ENCODE peak calls at places on chromosome 5, in five cellular contexts. K, X, B, H and V are unnamed samples.
A peak's percentile ranks its signal among the peaks of the same experiment; 100 is the strongest.

GRCh38 chr5:98581416-98581999 is 192.0 kb upstream of the RGMB start:
- DNase-seq in K (no peak), X (peak; percentile 71), B (no peak), H (no peak), V (no peak)

GRCh38 chr5:57777174-57777581 is 294.6 kb upstream of the ACTBL2 start:
- DNase-seq in K (no peak), X (no peak), B (no peak), H (no peak), V (no peak)

GRCh38 chr5:99948850-99949249 is 586.3 kb upstream of the FAM174A start:
- DNase-seq in K (no peak), X (no peak), B (no peak), H (no peak), V (no peak)

GRCh38 chr5:150797384-150797783 is 18.8 kb downstream of the SMIM3 start:
- DNase-seq in K (no peak), X (no peak), B (no peak), H (no peak), V (no peak)

GRCh38 chr5:65856520-65856919 is 69.9 kb upstream of the ERBIN start:
- DNase-seq in K (no peak), X (no peak), B (no peak), H (no peak), V (no peak)

GRCh38 chr5:172754957-172755356 is 16.0 kb downstream of the DUSP1 start:
- DNase-seq in K (no peak), X (no peak), B (no peak), H (no peak), V (no peak)

GRCh38 chr5:95738069-95738468 is 6.9 kb downstream of the RHOBTB3 start:
- DNase-seq in K (peak; percentile 31), X (no peak), B (no peak), H (no peak), V (no peak)

GRCh38 chr5:81292130-81292529 is 9.3 kb upstream of the ZCCHC9 start:
- DNase-seq in K (no peak), X (no peak), B (no peak), H (no peak), V (no peak)

GRCh38 chr5:79171846-79172245 is 60.2 kb downstream of the BHMT start:
- DNase-seq in K (no peak), X (no peak), B (no peak), H (no peak), V (no peak)

GRCh38 chr5:144390133-144390532 is 219.5 kb downstream of the KCTD16 start:
- DNase-seq in K (no peak), X (no peak), B (peak; percentile 13), H (no peak), V (no peak)

GRCh38 chr5:34452170-34452828 is 203.8 kb upstream of the RAI14 start:
- DNase-seq in K (peak; percentile 24), X (peak; percentile 69), B (no peak), H (no peak), V (no peak)

GRCh38 chr5:95777441-95777840 is 45.1 kb downstream of the GLRX start:
- DNase-seq in K (no peak), X (no peak), B (no peak), H (no peak), V (no peak)

GRCh38 chr5:36241636-36242533 is at the start of gene NADK2:
- DNase-seq in K (peak; percentile 92), X (peak; percentile 94), B (peak; percentile 95), H (peak; percentile 90), V (peak; percentile 81)

GRCh38 chr5:75381456-75381855 is 44.4 kb downstream of the HMGCR start:
- DNase-seq in K (no peak), X (no peak), B (no peak), H (no peak), V (no peak)

GRCh38 chr5:83348281-83348780 is 123.2 kb upstream of the VCAN start:
- DNase-seq in K (no peak), X (no peak), B (no peak), H (no peak), V (no peak)

GRCh38 chr5:179866241-179867078 is 7.8 kb upstream of the MRNIP start:
- DNase-seq in K (no peak), X (peak; percentile 6), B (no peak), H (no peak), V (no peak)

GRCh38 chr5:35926389-35927051 is 11.9 kb downstream of the CAPSL start:
- DNase-seq in K (peak; percentile 47), X (peak; percentile 58), B (peak; percentile 26), H (peak; percentile 35), V (no peak)

GRCh38 chr5:32170303-32171170 is 3.6 kb downstream of the GOLPH3 start:
- DNase-seq in K (peak; percentile 51), X (peak; percentile 95), B (no peak), H (no peak), V (peak; percentile 76)

GRCh38 chr5:33409435-33410146 is 31.2 kb upstream of the TARS1 start:
- DNase-seq in K (no peak), X (peak; percentile 91), B (peak; percentile 57), H (no peak), V (no peak)

GRCh38 chr5:135075621-135076585 is 41.9 kb upstream of the PITX1 start:
- DNase-seq in K (peak; percentile 4), X (no peak), B (no peak), H (no peak), V (no peak)

GRCh38 chr5:494667-495255 is 29.5 kb downstream of the SLC9A3 start:
- DNase-seq in K (no peak), X (no peak), B (no peak), H (no peak), V (no peak)

GRCh38 chr5:107486489-107486888 is 184.2 kb downstream of the EFNA5 start:
- DNase-seq in K (peak; percentile 63), X (peak; percentile 83), B (no peak), H (no peak), V (no peak)

GRCh38 chr5:80164799-80165198 is 91.0 kb downstream of the SERINC5 start:
- DNase-seq in K (no peak), X (no peak), B (no peak), H (no peak), V (no peak)

DNA sequence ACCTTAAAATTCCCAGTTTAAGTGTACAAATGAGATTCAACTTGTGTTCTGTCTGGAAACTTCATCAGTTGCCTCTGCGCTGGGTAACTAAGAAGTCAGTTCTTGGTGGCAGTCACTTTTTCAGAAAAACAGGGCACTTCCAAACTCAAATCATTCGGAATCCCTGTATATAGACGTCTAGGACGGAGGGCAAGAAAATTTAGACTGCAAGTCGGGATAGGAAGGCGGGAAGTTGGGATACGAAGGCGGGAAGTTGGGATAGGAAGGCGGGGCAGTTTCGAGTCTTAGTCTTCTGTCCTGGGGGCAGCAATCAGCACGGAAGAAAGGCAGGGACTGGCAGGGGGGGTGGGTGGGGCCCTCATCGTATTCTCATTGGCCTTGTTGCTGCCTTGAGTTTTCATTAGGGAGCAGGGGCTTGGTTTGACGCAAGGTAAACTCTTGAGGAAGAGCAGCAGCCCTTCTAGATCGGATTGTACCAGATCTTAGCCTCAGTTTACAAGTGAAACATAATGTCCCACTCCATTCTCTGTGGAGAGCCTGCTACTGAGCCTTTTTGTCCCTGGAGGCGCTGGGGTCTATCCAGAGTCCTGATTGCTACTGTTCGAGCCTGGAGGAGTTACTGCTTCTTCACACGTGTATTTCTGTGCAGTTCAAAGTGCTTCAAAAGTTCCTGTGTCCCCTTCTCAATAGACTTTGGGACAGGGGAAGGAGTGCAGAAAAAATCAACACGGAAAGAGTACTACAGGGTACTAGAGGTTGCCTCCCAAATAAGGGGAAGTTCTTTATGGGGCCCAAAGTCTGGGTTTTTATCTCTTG is 2.7 kb upstream of the PURA start:
- DNase-seq in K (no peak), X (no peak), B (no peak), H (no peak), V (no peak)
- H3K4me3 ChIP-seq in K (no peak overlapping the region), X (no peak overlapping the region), B (no peak overlapping the region), H (no peak overlapping the region), V (no peak overlapping the region)

DNA sequence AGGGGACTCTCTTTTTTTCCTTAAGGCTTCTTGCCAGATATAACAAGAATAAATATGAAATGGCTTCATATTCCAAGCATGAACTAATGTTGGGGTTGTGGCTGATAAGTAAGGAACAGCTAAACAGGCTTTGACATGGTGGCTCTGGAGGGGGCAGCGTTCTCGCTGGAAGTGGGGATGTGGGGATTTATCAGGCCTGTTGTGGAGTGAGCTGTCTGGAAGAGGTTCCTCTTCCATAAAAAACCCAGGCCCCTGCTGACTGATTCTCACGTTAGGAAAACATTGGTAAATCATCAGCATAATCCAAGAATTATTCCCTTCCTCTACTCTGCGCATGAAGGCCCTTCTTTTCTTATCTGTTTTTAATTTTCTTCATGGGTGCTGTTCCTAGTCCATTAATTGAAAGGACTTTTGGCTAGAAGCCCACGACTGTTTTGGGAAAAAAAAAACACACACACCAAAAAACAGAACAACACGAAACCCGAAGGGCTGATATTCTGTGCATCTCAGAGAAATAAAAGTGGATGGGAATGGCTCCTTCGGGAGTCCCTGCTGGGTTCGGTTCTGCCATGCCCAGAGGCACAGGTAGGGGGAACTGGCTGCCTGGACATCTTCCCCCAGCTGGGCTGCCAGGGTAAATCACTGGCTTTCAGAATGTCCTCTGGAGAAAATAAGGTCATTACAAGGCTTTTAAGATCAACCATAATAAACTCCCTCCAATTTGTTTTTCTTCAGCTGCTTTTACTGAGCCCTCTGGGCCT is 297.0 kb downstream of the SLIT3 start:
- DNase-seq in K (no peak), X (no peak), B (no peak), H (no peak), V (no peak)
- TF ChIP-seq CTCF in K (peak; percentile 51), X (peak; percentile 31), B (no peak), H (no peak), V (no peak)

GRCh38 chr5:112293587-112293986 is 125.5 kb downstream of the EPB41L4A start:
- DNase-seq in K (no peak), X (no peak), B (no peak), H (no peak), V (no peak)

GRCh38 chr5:112290667-112291066 is 128.4 kb downstream of the EPB41L4A start:
- DNase-seq in K (no peak), X (no peak), B (no peak), H (no peak), V (no peak)

GRCh38 chr5:112289465-112289864 is 129.6 kb downstream of the EPB41L4A start:
- DNase-seq in K (no peak), X (no peak), B (no peak), H (no peak), V (no peak)

DNA sequence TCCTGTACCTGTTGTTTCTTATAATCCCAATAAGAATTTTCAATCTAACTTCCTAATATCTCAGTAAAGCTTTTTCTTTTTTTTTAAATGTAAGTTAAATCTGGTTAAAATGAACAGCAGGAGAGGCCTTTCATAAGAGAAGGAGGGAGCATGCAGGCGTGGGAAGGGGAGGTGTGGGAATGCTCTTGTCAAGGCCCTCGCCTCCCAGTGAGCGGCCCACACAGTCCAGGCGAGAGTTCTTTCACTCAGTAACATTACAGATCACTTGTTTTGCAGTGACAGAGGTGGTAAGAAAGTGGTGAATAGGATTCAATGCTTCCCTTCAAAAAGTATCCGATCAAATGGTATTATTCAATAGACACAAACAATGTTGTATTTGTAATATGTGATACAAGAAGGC is 125.0 kb downstream of the EPB41L4A start:
- DNase-seq in K (no peak), X (no peak), B (no peak), H (no peak), V (no peak)
- H3K4me3 ChIP-seq in K (no peak overlapping the region), X (no peak overlapping the region), B (no peak overlapping the region), H (no peak overlapping the region), V (no peak overlapping the region)

GRCh38 chr5:142600092-142600491 is 85.8 kb downstream of the FGF1 start:
- DNase-seq in K (no peak), X (no peak), B (no peak), H (no peak), V (no peak)

GRCh38 chr5:142600611-142601360 is 85.1 kb downstream of the FGF1 start:
- DNase-seq in K (peak; percentile 85), X (peak; percentile 49), B (peak; percentile 18), H (no peak), V (no peak)

GRCh38 chr5:142597025-142597424 is 88.9 kb downstream of the FGF1 start:
- DNase-seq in K (no peak), X (no peak), B (no peak), H (no peak), V (no peak)

GRCh38 chr5:142597546-142598337 is 88.1 kb downstream of the FGF1 start:
- DNase-seq in K (peak; percentile 86), X (peak; percentile 92), B (no peak), H (no peak), V (no peak)

GRCh38 chr5:142598338-142598700 is 87.6 kb downstream of the FGF1 start:
- DNase-seq in K (no peak), X (no peak), B (no peak), H (no peak), V (no peak)
- TF ChIP-seq CTCF in K (no peak), X (no peak), B (no peak), H (no peak), V (no peak)